ENCODE peak calls at places on chromosomes 1 and 21, in eight cellular contexts. D is thoracic aorta, X is prostate gland, Q is SK-N-SH, J is adrenal gland, Z is HCT116, K is IMR-90, F is body of pancreas. V is an unnamed sample.

GRCh38 chr1:106861110-106861509 is 195.4 kb upstream of the PRMT6 start:
- DNase-seq in Q (no peak), K (no peak), X (no peak), F (no peak), J (no peak), D (no peak), Z (no peak), V (no peak)

GRCh38 chr1:207603777-207604176 is 41.2 kb upstream of the CR1L start:
- DNase-seq in Q (no peak), D (no peak), Z (no peak), K (peak; percentile 57), X (no peak), F (no peak), J (no peak), V (no peak)

GRCh38 chr1:53266038-53266437 is 27.7 kb upstream of the MAGOH start:
- DNase-seq in D (no peak), K (no peak), Q (no peak), X (no peak), Z (no peak), J (no peak), F (no peak), V (no peak)

GRCh38 chr1:52127181-52128175 is 14.4 kb upstream of the ZFYVE9 start:
- DNase-seq in Z (peak; percentile 57), D (no peak), X (peak; percentile 41), Q (peak; percentile 62), F (peak; percentile 55), J (peak; percentile 28), K (peak; percentile 77), V (no peak)

GRCh38 chr1:19949016-19949415 is 25.6 kb upstream of the PLA2G2E start:
- DNase-seq in J (peak; percentile 32), Q (no peak), Z (peak; percentile 48), F (no peak), X (no peak), D (no peak), K (peak; percentile 74), V (no peak)

GRCh38 chr1:94819945-94820746 is at the start of gene SLC44A3:
- DNase-seq in K (peak; percentile 24), D (no peak), F (peak; percentile 74), J (peak; percentile 50), X (peak; percentile 31), Z (no peak), Q (peak; percentile 88), V (no peak)

GRCh38 chr1:162565460-162565859 is 3.9 kb downstream of the UAP1 start:
- DNase-seq in F (no peak), Z (no peak), D (no peak), K (no peak), Q (no peak), J (no peak), X (no peak), V (no peak)

GRCh38 chr1:203176744-203177460 is 1.3 kb upstream of the MYBPH start:
- DNase-seq in Z (no peak), K (no peak), Q (no peak), D (no peak), J (no peak), F (no peak), X (no peak), V (peak; percentile 6)

GRCh38 chr1:203325004-203325417 is 19.7 kb downstream of the BTG2 start:
- DNase-seq in Z (no peak), K (no peak), Q (no peak), J (no peak), D (no peak), F (no peak), X (no peak), V (no peak)

GRCh38 chr1:25774921-25775774 is 24.8 kb upstream of the SELENON start:
- DNase-seq in Z (no peak), D (no peak), Q (peak; percentile 83), K (no peak), X (no peak), F (no peak), J (no peak), V (no peak)

GRCh38 chr21:31945576-31945975 is 72.8 kb downstream of the HUNK start:
- DNase-seq in D (no peak), J (no peak), Z (no peak), Q (no peak), X (no peak), K (peak; percentile 97), F (no peak), V (no peak)

GRCh38 chr21:39082656-39083376 is 100.4 kb downstream of the PSMG1 start:
- DNase-seq in F (peak; percentile 57), D (no peak), X (peak; percentile 67), Q (no peak), K (no peak), Z (peak; percentile 13), J (no peak), V (no peak)

GRCh38 chr1:236332092-236332758 is 50.5 kb upstream of the ERO1B start:
- DNase-seq in K (no peak), Q (no peak), Z (no peak), X (no peak), D (no peak), F (peak; percentile 58), J (no peak), V (no peak)

GRCh38 chr1:218250492-218250891 is 34.6 kb upstream of the RRP15 start:
- DNase-seq in F (no peak), D (no peak), Z (no peak), Q (no peak), K (no peak), X (no peak), J (no peak), V (no peak)

GRCh38 chr1:8031176-8031785 is 5.2 kb upstream of the ERRFI1 start:
- DNase-seq in X (no peak), K (peak; percentile 73), Z (no peak), D (no peak), Q (peak; percentile 32), F (no peak), J (no peak), V (no peak)

GRCh38 chr1:158998781-158999161 is 10.9 kb upstream of the IFI16 start:
- DNase-seq in J (peak; percentile 65), K (peak; percentile 61), X (peak; percentile 45), D (no peak), Z (peak; percentile 32), F (peak; percentile 48), Q (peak; percentile 33), V (no peak)

DNA sequence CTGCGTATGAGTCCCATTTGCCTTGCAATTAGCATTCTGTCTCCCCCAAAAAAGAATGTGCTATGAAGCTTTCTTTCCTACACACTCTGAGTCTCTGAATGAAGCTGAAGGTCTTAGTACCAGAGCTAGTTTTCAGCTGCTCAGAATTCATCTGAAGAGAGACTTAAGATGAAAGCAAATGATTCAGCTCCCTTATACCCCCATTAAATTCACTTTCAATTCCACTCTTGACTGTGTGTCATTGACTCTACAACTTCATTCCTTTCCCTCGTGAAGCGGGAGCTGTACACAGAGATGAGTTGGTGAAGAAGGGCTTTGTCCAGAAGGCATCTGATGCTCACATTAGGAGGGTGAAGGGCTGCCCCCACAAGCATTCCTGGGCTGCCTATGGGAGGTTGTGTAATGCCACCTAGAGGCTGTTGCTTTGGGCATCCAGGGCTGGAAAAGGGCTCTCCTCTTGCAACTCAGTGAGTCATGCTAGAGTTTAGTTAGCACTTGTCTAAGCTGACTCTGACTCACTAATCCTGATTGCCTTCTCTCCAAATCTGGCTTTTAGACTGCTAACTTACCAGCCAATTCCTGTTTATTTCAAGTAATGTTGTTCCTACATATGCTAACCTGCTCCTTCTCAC is 1.8 kb downstream of the SPRR1B start:
- DNase-seq in J (peak; percentile 47), Z (peak; percentile 36), K (peak; percentile 48), Q (peak; percentile 5), X (no peak), F (peak; percentile 8), D (no peak), V (no peak)
- TF ChIP-seq CTCF in J (peak; percentile 26), Z (peak; percentile 53), K (peak; percentile 30), Q (peak; percentile 56), X (no peak), F (no peak), D (no peak), V (peak; percentile 36)

GRCh38 chr1:116886532-116886931 is 23.2 kb upstream of the PTGFRN start:
- DNase-seq in D (no peak), Z (no peak), J (no peak), Q (no peak), X (peak; percentile 53), K (peak; percentile 18), F (no peak), V (no peak)
- H3K27ac ChIP-seq in D (no peak overlapping the region), Z (no peak overlapping the region), J (no peak overlapping the region), Q (no peak overlapping the region), X (no peak overlapping the region), K (no peak overlapping the region), F (no peak overlapping the region), V (no peak overlapping the region)

GRCh38 chr1:15702722-15703550 is 18.8 kb downstream of the PLEKHM2 start:
- DNase-seq in D (no peak), F (peak; percentile 64), K (peak; percentile 29), Z (no peak), X (no peak), J (peak; percentile 53), Q (no peak), V (no peak)
- H3K4me3 ChIP-seq in D (peak overlapping the region; percentile 39), F (no peak overlapping the region), K (no peak overlapping the region), Z (no peak overlapping the region), X (no peak overlapping the region), J (no peak overlapping the region), Q (peak overlapping the region; percentile 35), V (no peak overlapping the region)

DNA sequence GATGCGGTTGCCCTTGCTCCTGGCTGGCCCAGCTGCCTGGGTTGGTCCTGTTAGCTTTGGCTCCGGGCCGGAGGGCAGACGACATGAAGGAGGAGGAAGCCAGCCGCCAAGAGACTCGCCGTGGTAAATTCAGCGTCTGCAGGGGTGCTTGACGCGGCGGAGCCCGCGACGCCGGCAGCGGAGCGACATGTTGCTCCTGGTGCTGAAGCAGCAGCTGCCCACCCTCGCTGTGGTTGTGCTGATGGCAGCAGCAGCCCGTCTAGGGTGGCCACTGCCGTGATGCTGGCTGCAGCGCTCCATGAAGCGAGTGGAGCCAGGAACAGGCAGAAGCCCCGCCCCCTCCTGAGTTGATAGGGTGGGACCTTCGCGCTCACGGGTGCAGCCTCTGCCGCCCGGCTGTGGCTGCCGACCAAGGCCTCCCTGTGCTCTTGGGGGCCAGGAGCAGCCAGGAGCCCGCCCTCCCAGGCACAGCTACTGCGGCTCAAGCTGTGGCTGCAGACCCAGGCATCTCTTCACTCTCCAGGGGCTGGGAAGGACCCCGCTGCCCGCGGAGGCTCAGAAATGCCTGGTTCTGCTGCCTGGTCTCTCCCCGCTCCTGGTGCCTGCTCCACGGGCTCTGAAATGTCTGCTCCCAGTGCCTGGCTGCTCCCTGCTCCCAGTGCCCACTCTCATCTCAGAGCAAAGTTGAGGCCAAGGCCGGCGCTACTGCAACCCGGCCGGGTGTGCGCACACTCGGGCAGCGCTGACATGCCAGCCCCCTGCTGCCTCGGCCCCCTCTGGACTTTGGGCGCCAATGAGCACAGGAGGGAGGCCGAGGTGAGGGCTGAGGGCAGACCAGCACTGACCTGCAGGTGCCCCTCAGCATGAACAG is 4.4 kb upstream of the ZNF692 start:
- DNase-seq in Z (no peak), J (peak; percentile 92), X (peak; percentile 86), K (peak; percentile 47), D (peak; percentile 58), Q (peak; percentile 90), F (peak; percentile 93), V (peak; percentile 66)
- TF ChIP-seq CTCF in Z (no peak), J (no peak), X (no peak), K (no peak), D (no peak), Q (no peak), F (no peak), V (no peak)

DNA sequence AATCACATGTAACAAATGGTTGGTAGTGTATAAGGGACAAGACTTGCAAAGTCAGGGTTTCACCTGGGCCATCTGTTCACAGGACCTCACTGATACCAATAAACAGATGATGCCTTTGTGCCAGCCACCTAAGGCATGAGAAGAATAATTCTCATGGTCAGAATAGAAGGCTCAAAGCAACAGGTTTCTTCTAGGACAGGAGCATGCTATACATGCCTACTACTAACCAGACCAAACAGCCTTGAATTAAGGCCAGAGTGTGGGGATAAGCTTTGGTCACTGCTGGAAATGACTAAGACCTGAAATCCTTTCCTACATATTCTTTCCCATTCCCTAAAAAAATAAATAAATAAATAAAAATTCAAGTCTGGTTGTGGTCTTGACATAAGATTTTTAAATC is 17.5 kb downstream of the PSMB2 start:
- DNase-seq in Z (no peak), J (no peak), F (no peak), K (no peak), X (no peak), D (no peak), Q (no peak), V (no peak)
- H3K27ac ChIP-seq in Z (no peak overlapping the region), J (no peak overlapping the region), F (no peak overlapping the region), K (no peak overlapping the region), X (no peak overlapping the region), D (no peak overlapping the region), Q (no peak overlapping the region), V (no peak overlapping the region)